ENCODE peak calls at places on chromosomes 13 and 19, in ten cellular contexts. T, P, F, B, G, M, U, K, Y and E are unnamed samples.

GRCh38 chr19:45455707-45456499 is 11.9 kb upstream of the FOSB start:
- DNase-seq in G (peak; percentile 85), B (peak; percentile 87), K (no peak), P (peak; percentile 96), M (peak; percentile 99), Y (peak; percentile 98), U (peak; percentile 91), T (peak; percentile 95), F (peak; percentile 98), E (peak; percentile 100)

GRCh38 chr13:69904784-69905183 is 202.8 kb upstream of the ATXN8OS start:
- DNase-seq in B (no peak), K (no peak), T (no peak), P (no peak), F (no peak), M (no peak), G (no peak), Y (no peak), U (no peak), E (no peak)

GRCh38 chr13:28820099-28821051 is at the start of gene MTUS2:
- DNase-seq in B (peak; percentile 69), F (peak; percentile 18), M (no peak), G (peak; percentile 77), K (peak; percentile 6), P (peak; percentile 72), T (no peak), U (peak; percentile 85), Y (peak; percentile 61), E (peak; percentile 2)

GRCh38 chr13:106446011-106446410 is 89.5 kb downstream of the EFNB2 start:
- DNase-seq in B (no peak), F (peak; percentile 30), M (peak; percentile 65), U (no peak), T (no peak), G (no peak), Y (no peak), P (no peak), K (no peak), E (peak; percentile 19)

GRCh38 chr13:24905242-24905641 is 141.3 kb downstream of the RNF17 start:
- DNase-seq in P (no peak), Y (no peak), M (peak; percentile 36), F (peak; percentile 27), U (no peak), T (no peak), G (no peak), B (no peak), K (no peak), E (no peak)

GRCh38 chr13:82878536-82878935 is 1003.7 kb downstream of the SLITRK1 start:
- DNase-seq in B (no peak), P (no peak), G (no peak), M (no peak), U (no peak), Y (no peak), T (no peak), K (no peak), F (peak; percentile 48), E (peak; percentile 14)

GRCh38 chr19:30160996-30161655 is 211.1 kb upstream of the ZNF536 start:
- DNase-seq in M (no peak), Y (no peak), K (no peak), G (peak; percentile 17), T (no peak), U (no peak), P (no peak), F (no peak), B (no peak), E (no peak)

GRCh38 chr19:42032428-42032827 is 37.6 kb downstream of the GRIK5 start:
- DNase-seq in T (no peak), Y (no peak), P (peak; percentile 55), B (no peak), F (no peak), K (no peak), G (peak; percentile 51), M (no peak), U (peak; percentile 87), E (no peak)

GRCh38 chr19:18465964-18466339 is 28.0 kb upstream of the ISYNA1 start:
- DNase-seq in G (no peak), P (no peak), Y (no peak), F (no peak), M (no peak), B (no peak), T (no peak), K (no peak), U (no peak), E (no peak)

GRCh38 chr13:44132710-44133109 is 240.9 kb upstream of the SERP2 start:
- DNase-seq in F (peak; percentile 64), G (no peak), T (peak; percentile 38), Y (no peak), K (no peak), B (no peak), U (no peak), P (no peak), M (peak; percentile 71), E (peak; percentile 55)

GRCh38 chr19:48480151-48480475 is 10.9 kb downstream of the CYTH2 start:
- DNase-seq in U (peak; percentile 91), P (no peak), M (no peak), T (no peak), K (no peak), G (no peak), F (no peak), B (no peak), Y (no peak), E (no peak)

GRCh38 chr19:6248341-6248740 is 31.4 kb downstream of the MLLT1 start:
- DNase-seq in T (no peak), F (no peak), B (no peak), P (no peak), Y (no peak), G (no peak), U (no peak), M (no peak), K (no peak), E (no peak)

GRCh38 chr19:47618771-47619170 is 9.8 kb downstream of the BICRA start:
- DNase-seq in U (no peak), B (no peak), K (no peak), P (no peak), T (no peak), F (no peak), G (no peak), Y (no peak), M (peak; percentile 43), E (no peak)

GRCh38 chr13:102400619-102401125 is 1.2 kb downstream of the FGF14 start:
- DNase-seq in F (peak; percentile 11), P (peak; percentile 37), M (no peak), Y (no peak), U (peak; percentile 45), T (no peak), G (no peak), K (no peak), B (no peak), E (peak; percentile 12)

GRCh38 chr19:55005684-55006488 is 32.2 kb downstream of the GP6 start:
- DNase-seq in F (peak; percentile 87), B (peak; percentile 87), M (no peak), K (no peak), P (peak; percentile 83), G (no peak), T (peak; percentile 98), U (peak; percentile 93), Y (peak; percentile 85), E (peak; percentile 18)

DNA sequence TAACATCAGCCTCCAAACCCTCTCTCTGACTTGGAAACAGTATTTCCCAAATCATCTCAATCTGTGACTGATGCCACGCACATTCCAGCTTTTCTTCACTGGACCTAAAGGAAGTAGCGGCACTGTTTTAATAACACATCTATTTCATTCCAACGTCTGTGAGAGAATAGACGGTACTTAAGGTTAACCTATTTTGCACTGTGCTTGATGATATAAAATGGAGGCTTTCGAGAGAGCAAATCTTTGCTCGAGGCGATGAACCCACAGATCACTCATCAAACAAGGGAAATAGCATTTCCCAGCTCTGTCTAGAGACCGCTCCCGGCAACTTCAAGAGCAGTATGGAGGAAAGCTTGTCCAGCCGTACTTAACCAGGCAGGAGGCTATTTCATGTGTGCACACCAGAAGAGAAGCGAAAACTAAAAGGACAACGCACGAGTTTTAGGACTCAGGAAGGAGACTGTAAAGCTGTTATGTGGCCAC is 2.9 kb downstream of the UBL3 start:
- DNase-seq in U (no peak), G (no peak), M (peak; percentile 64), Y (peak; percentile 41), B (no peak), F (peak; percentile 62), T (no peak), P (no peak), K (no peak), E (peak; percentile 65)
- H3K27ac ChIP-seq in U (no peak overlapping the region), G (no peak overlapping the region), M (peak overlapping the region; percentile 12), Y (peak overlapping the region; percentile 83), B (no peak overlapping the region), F (peak overlapping the region; percentile 66), T (no peak overlapping the region), P (no peak overlapping the region), K (no peak overlapping the region), E (peak overlapping the region; percentile 11)

DNA sequence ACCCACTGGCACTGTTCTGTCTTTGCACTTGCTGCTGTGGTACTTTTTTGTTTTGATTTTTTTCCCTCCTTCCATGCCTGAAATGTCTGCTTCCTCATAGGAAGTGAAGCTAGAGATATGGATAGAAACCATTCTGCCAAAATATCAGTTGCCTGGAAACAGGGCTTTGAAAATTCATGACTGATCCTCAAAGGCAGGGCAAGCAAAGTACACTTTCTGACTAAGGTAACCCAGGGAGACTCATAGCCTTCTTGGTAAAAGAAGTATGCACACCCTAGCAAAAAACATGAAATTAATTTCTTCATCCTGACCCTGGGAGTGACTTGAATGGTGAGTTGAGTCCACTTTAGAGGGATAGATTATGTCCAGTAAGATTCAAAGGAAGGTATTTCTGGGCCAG is 329.8 kb downstream of the MYO16 start:
- DNase-seq in T (no peak), U (no peak), G (no peak), K (no peak), F (peak; percentile 64), P (no peak), Y (no peak), B (no peak), M (no peak), E (no peak)
- H2AFZ ChIP-seq in T (peak overlapping the region; percentile 26), U (peak overlapping the region; percentile 14), G (peak overlapping the region; percentile 19), K (no peak overlapping the region), F (peak overlapping the region; percentile 2), P (no peak overlapping the region), Y (no peak overlapping the region), B (no peak overlapping the region), M (no peak overlapping the region), E (no peak overlapping the region)

GRCh38 chr19:35350591-35350990 is 2.9 kb downstream of the FFAR1 start:
- DNase-seq in B (no peak), F (no peak), G (peak; percentile 41), U (no peak), P (peak; percentile 19), M (no peak), T (no peak), K (no peak), Y (no peak), E (no peak)
- H3K27ac ChIP-seq in B (no peak overlapping the region), F (no peak overlapping the region), G (no peak overlapping the region), U (no peak overlapping the region), P (no peak overlapping the region), M (no peak overlapping the region), T (no peak overlapping the region), K (no peak overlapping the region), Y (no peak overlapping the region), E (no peak overlapping the region)

GRCh38 chr13:35810286-35810685 is 320.9 kb downstream of the DCLK1 start:
- DNase-seq in M (no peak), U (no peak), G (no peak), B (no peak), K (no peak), Y (no peak), F (no peak), T (no peak), P (no peak), E (no peak)
- H2AFZ ChIP-seq in M (no peak overlapping the region), U (no peak overlapping the region), G (no peak overlapping the region), B (no peak overlapping the region), K (no peak overlapping the region), Y (no peak overlapping the region), F (no peak overlapping the region), T (no peak overlapping the region), P (no peak overlapping the region), E (no peak overlapping the region)

GRCh38 chr13:51728972-51729371 is 75.0 kb downstream of the DHRS12 start:
- DNase-seq in B (no peak), T (no peak), U (peak; percentile 18), Y (no peak), F (peak; percentile 46), K (no peak), M (peak; percentile 92), P (no peak), G (no peak), E (peak; percentile 92)
- H3K27ac ChIP-seq in B (no peak overlapping the region), T (no peak overlapping the region), U (no peak overlapping the region), Y (peak overlapping the region; percentile 95), F (peak overlapping the region; percentile 79), K (no peak overlapping the region), M (peak overlapping the region; percentile 61), P (no peak overlapping the region), G (no peak overlapping the region), E (peak overlapping the region; percentile 2)